ENCODE peak calls at places on chromosomes 5 and 9, in four cellular contexts. V, E, D and A are unnamed samples. For H3K4me1, the result is how much of the 10 kb centered on the place peaks cover.

GRCh38 chr9:3332802-3333201 is 193.0 kb downstream of the RFX3 start:
- DNase-seq in V (no peak), E (no peak), D (no peak), A (no peak)

GRCh38 chr9:101485873-101486692 is 47.6 kb upstream of the RNF20 start:
- DNase-seq in V (peak), E (no peak), D (no peak), A (peak)

GRCh38 chr5:148913985-148914421 is 87.6 kb downstream of the ADRB2 start:
- DNase-seq in V (no peak), E (no peak), D (no peak), A (no peak)

GRCh38 chr9:115229496-115229895 is 111.5 kb upstream of the TNC start:
- DNase-seq in V (no peak), E (no peak), D (no peak), A (no peak)

GRCh38 chr5:106393276-106393675 is 1277.5 kb downstream of the EFNA5 start:
- DNase-seq in V (no peak), E (no peak), D (no peak), A (no peak)

GRCh38 chr5:10387690-10388089 is 34.2 kb downstream of the MARCHF6 start:
- DNase-seq in V (no peak), E (no peak), D (no peak), A (no peak)

GRCh38 chr5:6712582-6713273 is 504 bp upstream of the TENT4A start:
- DNase-seq in V (peak), E (peak), D (peak), A (peak)

GRCh38 chr5:89878140-89878570 is 531.4 kb downstream of the CETN3 start:
- DNase-seq in V (no peak), E (no peak), D (no peak), A (no peak)

GRCh38 chr5:42582723-42583122 is 159.5 kb downstream of the GHR start:
- DNase-seq in V (no peak), E (no peak), D (no peak), A (no peak)

GRCh38 chr9:105694848-105695581 is 674 bp downstream of the TMEM38B start:
- DNase-seq in V (peak), E (peak), D (peak), A (peak)

GRCh38 chr9:96411129-96411820 is 6.9 kb downstream of the ZNF367 start:
- DNase-seq in V (no peak), E (no peak), D (no peak), A (no peak)

DNA sequence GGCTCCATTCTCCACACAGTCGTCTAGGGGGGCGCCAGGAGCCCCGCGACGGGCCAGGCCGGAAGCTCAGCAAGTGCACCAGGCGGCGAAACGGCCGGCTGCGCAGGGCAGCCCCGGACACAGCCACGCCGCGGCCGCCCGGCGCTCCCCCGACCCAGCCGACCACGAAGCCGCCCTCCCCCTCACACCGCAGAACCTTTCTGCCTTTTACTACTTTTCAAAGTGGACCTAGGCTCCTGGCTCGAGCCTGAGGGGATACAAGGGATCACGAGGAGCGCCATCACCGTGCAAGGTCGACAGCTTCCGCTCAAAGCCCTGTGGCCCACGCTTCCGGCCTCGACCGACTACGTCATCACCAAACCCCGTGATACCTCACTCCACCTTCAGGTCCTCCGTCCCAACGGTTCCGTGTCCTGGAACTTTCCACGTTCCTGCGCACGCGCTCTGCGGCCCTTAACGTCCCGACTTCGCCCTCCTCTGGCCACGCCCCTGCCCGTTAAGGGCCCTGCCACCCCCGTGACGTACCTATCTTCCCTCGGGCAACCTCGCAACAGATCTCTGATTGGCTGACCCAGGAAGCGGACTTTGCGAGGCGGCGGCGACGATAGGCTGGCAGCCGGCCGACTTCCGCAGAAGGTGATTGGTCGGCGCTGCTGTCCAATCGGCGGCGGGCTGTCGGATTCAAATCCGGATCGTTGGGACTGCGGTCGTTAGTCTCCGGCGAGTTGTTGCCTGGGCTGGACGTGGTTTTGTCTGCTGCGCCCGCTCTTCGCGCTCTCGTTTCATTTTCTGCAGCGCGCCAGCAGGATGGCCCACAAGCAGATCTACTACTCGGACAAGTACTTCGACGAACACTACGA is at the start of gene CKS2:
- DNase-seq in V (peak), E (peak), D (peak), A (peak)
- TF ChIP-seq EP300 in V (peak), E (no peak), D (peak), A (no peak)

GRCh38 chr5:119417891-119418781 is 34.2 kb upstream of the HSD17B4 start:
- DNase-seq in V (no peak), E (no peak), D (no peak), A (no peak)
- TF ChIP-seq POLR2A in V (peak), E (no peak), D (no peak), A (no peak)

GRCh38 chr5:157564149-157564711 is 11.3 kb downstream of the ADAM19 start:
- DNase-seq in V (peak), E (no peak), D (no peak), A (no peak)
- H3K4me1 ChIP-seq in V (under half), E (under half), D (under half), A (half or more)

GRCh38 chr9:88682431-88682831 is 147.5 kb downstream of the NXNL2 start:
- DNase-seq in V (no peak), E (no peak), D (no peak), A (no peak)
- TF ChIP-seq EP300 in V (no peak), E (peak), D (no peak), A (no peak)

DNA sequence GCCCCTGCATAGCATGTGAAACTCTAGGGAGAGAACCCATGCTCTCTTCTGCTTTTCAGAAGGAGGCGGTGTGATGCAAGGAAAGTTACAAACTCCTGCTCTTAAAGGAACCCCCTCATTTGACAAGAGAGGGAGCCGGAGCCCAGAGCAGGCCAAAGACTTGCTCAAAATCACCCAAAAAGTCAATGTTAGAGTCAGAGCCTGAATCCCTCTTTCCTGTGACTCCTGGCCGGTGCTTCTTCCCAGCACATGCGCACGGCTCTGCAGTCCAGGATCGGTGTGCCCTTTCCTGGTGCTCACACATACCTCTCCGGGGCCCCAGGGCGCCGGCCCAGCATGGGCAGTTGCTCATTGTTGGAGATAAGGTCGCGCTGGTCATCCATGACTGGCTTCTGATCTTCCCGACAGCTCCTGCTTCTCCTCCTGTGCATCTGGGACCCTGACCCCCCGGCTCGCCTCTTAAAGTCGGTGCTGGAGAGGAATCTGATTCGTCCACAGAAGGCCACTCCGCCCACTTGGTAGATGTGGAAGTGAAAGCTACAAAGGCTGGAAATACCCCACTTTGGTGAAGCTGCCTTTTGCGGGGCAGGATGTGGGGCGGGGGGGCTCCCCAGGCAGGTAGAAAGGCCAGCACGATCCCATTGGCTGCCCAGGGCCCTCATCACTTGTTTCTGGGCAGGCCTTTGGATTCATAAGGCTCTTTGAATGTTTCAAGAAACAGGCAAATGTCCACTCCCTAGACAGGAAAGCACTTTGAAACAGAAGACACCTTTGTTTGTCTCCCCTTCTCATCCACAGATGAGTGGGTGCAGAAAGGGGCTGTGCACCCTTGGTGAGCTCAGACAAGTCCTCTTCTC is at the start of gene CD74:
- DNase-seq in V (peak), E (peak), D (peak), A (peak)
- TF ChIP-seq POLR2A in V (no peak), E (no peak), D (no peak), A (no peak)

GRCh38 chr5:115531380-115531779 is 13.2 kb downstream of the FEM1C start:
- DNase-seq in V (no peak), E (no peak), D (no peak), A (no peak)

GRCh38 chr5:115530426-115530825 is 14.1 kb downstream of the FEM1C start:
- DNase-seq in V (no peak), E (no peak), D (no peak), A (no peak)

GRCh38 chr5:115524199-115524598 is 20.4 kb downstream of the FEM1C start:
- DNase-seq in V (no peak), E (no peak), D (no peak), A (no peak)

GRCh38 chr5:115522832-115523365 is 21.7 kb downstream of the FEM1C start:
- DNase-seq in V (no peak), E (no peak), D (no peak), A (no peak)

GRCh38 chr5:115526604-115527003 is 18.0 kb downstream of the FEM1C start:
- DNase-seq in V (no peak), E (no peak), D (no peak), A (no peak)
- H3K4me1 ChIP-seq in V (under half), E (under half), D (under half), A (half or more)

DNA sequence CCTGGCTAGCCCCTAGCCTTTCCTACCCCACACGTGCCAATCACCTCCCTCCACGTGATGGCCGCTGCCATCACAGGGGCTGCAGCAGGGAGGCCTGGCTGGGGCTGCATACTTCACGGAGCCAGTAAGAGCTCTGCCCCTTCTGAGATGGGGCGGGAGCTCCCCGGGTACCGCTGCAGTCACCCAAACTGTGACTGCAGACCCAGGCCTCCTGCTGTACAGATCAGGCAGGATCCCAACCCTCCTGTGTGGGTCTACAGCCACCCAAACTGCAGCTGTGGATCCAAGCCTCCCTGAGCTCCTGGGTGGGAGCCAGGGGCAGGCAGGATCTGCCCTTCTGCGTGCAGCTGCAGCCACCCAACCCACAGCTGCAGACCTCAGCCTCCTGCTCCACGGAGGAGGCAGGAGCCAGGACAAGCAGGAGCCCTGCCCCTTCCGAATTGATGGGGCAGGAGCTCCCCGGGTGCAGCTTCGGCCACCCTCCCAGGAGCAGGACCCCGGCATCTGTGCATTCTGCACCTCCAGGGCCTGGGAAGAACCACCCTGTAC is 3.2 kb upstream of the BTNL9 start:
- DNase-seq in V (no peak), E (no peak), D (no peak), A (no peak)
- TF ChIP-seq EP300 in V (no peak), E (no peak), D (no peak), A (no peak)

GRCh38 chr9:91424403-91425176 is 958 bp upstream of the NFIL3 start:
- DNase-seq in V (peak), E (peak), D (peak), A (peak)

GRCh38 chr9:91421022-91421765 is 2.4 kb downstream of the NFIL3 start:
- DNase-seq in V (no peak), E (peak), D (no peak), A (no peak)

GRCh38 chr9:91421987-91422765 is 1.5 kb downstream of the NFIL3 start:
- DNase-seq in V (no peak), E (no peak), D (no peak), A (no peak)

GRCh38 chr9:91423785-91424402 is at the start of gene NFIL3:
- DNase-seq in V (peak), E (peak), D (peak), A (peak)

DNA sequence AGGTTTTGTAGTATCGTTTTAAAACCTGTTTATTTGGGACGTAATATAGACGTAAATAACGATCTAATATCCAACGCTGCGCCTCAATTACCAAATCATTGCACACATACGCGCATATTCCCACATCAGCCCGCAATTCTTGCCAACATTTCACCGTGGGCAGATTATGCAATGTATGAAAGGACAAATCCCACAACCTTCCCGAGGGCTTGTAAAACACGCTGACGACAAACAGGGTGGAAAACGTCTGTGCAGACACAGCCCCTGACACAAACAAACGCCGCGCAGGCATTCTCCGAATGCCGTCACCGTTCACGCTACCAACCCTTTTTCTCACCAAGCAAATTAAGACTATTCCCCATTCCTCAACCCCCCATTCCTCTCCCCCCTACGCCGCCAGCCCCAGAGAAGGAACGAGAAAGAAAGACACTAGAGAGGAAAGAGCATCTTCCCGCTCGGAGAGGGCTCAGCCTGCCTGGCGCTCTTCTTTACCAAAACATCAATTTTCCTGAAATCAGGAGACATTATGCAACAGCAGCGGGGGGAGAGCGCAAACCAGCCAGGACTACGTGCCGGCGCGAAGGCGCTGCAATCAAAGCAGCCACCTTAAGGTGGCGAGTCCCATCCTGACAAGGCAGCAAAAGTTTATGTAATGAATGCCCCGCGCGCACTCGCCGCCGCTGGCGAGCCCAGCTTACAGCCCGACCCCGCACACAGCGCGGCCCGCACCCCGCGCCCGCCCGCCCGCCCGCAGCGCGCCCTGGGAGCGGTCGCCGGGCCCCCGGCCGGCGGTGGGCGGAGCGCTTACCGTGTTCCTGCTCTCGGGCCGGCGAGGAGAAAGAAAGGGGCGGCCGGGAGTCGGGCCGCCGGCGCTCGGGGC is 560 bp downstream of the NFIL3 start:
- DNase-seq in V (peak), E (peak), D (peak), A (peak)
- TF ChIP-seq POLR2A in V (no peak), E (peak), D (peak), A (no peak)

GRCh38 chr9:122822958-122823357 is 5.4 kb downstream of the PDCL start:
- DNase-seq in V (no peak), E (no peak), D (no peak), A (no peak)
- H3K4me1 ChIP-seq in V (under half), E (under half), D (under half), A (half or more)

GRCh38 chr9:94085062-94085639 is 887 bp downstream of the PTPDC1 start:
- DNase-seq in V (peak), E (no peak), D (no peak), A (no peak)
- TF ChIP-seq EP300 in V (no peak), E (no peak), D (no peak), A (no peak)